ENCODE peak calls at places on chromosomes 7 and 10, in four cellular contexts. One of them, this sample, is unnamed.
A peak's percentile ranks its signal among the peaks of the same experiment; 100 is the strongest.

GRCh38 chr10:118840071-118840775 is 85.5 kb upstream of the CACUL1 start:
- DNase-seq in hepatocyte: no peak
- DNase-seq in OCI-LY7: no peak
- DNase-seq in HCT116: peak; percentile 95
- DNase-seq in this sample: peak; percentile 80

GRCh38 chr7:126791306-126791705 is 461.4 kb downstream of the GRM8 start:
- DNase-seq in hepatocyte: no peak
- DNase-seq in OCI-LY7: no peak
- DNase-seq in HCT116: no peak
- DNase-seq in this sample: peak; percentile 19

GRCh38 chr10:128727114-128727513 is 600.9 kb upstream of the MKI67 start:
- DNase-seq in hepatocyte: no peak
- DNase-seq in OCI-LY7: no peak
- DNase-seq in HCT116: no peak
- DNase-seq in this sample: no peak

GRCh38 chr7:96303686-96304443 is 18.0 kb downstream of the SLC25A13 start:
- DNase-seq in hepatocyte: no peak
- DNase-seq in OCI-LY7: no peak
- DNase-seq in HCT116: no peak
- DNase-seq in this sample: peak; percentile 77

GRCh38 chr10:47206449-47207279 is 93.3 kb upstream of the GDF10 start:
- DNase-seq in hepatocyte: no peak
- DNase-seq in OCI-LY7: no peak
- DNase-seq in HCT116: no peak
- DNase-seq in this sample: no peak

GRCh38 chr7:143988986-143989745 is 11.0 kb upstream of the OR6B1 start:
- DNase-seq in hepatocyte: no peak
- DNase-seq in OCI-LY7: no peak
- DNase-seq in HCT116: no peak
- DNase-seq in this sample: no peak

GRCh38 chr10:58412502-58412961 is 27.3 kb downstream of the TFAM start:
- DNase-seq in hepatocyte: no peak
- DNase-seq in OCI-LY7: no peak
- DNase-seq in HCT116: no peak
- DNase-seq in this sample: peak; percentile 58

GRCh38 chr7:138802706-138803105 is 4.7 kb upstream of the ATP6V0A4 start:
- DNase-seq in hepatocyte: no peak
- DNase-seq in OCI-LY7: no peak
- DNase-seq in HCT116: no peak
- DNase-seq in this sample: no peak

GRCh38 chr10:51074238-51075028 is at the start of gene PRKG1:
- DNase-seq in hepatocyte: peak; percentile 77
- DNase-seq in OCI-LY7: no peak
- DNase-seq in HCT116: no peak
- DNase-seq in this sample: peak; percentile 97

GRCh38 chr10:74388801-74389200 is 237.8 kb downstream of the ADK start:
- DNase-seq in hepatocyte: no peak
- DNase-seq in OCI-LY7: no peak
- DNase-seq in HCT116: no peak
- DNase-seq in this sample: no peak

GRCh38 chr7:78558571-78558970 is 760.0 kb downstream of the PHTF2 start:
- DNase-seq in hepatocyte: no peak
- DNase-seq in OCI-LY7: no peak
- DNase-seq in HCT116: no peak
- DNase-seq in this sample: no peak

GRCh38 chr7:5638994-5639393 is 142.5 kb downstream of the RNF216 start:
- DNase-seq in hepatocyte: no peak
- DNase-seq in OCI-LY7: no peak
- DNase-seq in HCT116: no peak
- DNase-seq in this sample: no peak

GRCh38 chr7:28155964-28156363 is 24.6 kb downstream of the JAZF1 start:
- DNase-seq in hepatocyte: no peak
- DNase-seq in OCI-LY7: no peak
- DNase-seq in HCT116: no peak
- DNase-seq in this sample: peak; percentile 78

GRCh38 chr10:105183506-105183905 is 542.4 kb downstream of the SORCS3 start:
- DNase-seq in hepatocyte: no peak
- DNase-seq in OCI-LY7: no peak
- DNase-seq in HCT116: no peak
- DNase-seq in this sample: no peak

GRCh38 chr10:55627526-55628170 is 733.4 kb downstream of the ZWINT start:
- DNase-seq in hepatocyte: peak; percentile 22
- DNase-seq in OCI-LY7: no peak
- DNase-seq in HCT116: no peak
- DNase-seq in this sample: no peak

GRCh38 chr7:90824386-90825307 is 228.5 kb downstream of the CDK14 start:
- DNase-seq in hepatocyte: no peak
- DNase-seq in OCI-LY7: no peak
- DNase-seq in HCT116: no peak
- DNase-seq in this sample: peak; percentile 97

GRCh38 chr10:30185916-30186315 is 126.5 kb upstream of the JCAD start:
- DNase-seq in hepatocyte: no peak
- DNase-seq in OCI-LY7: no peak
- DNase-seq in HCT116: no peak
- DNase-seq in this sample: peak; percentile 86

GRCh38 chr7:54839538-54840213 is 80.7 kb upstream of the SEC61G start:
- DNase-seq in hepatocyte: peak; percentile 30
- DNase-seq in OCI-LY7: no peak
- DNase-seq in HCT116: peak; percentile 51
- DNase-seq in this sample: peak; percentile 78

GRCh38 chr7:100157334-100158228 is 942 bp downstream of the TRAPPC14 start:
- DNase-seq in hepatocyte: peak; percentile 72
- DNase-seq in OCI-LY7: peak; percentile 45
- DNase-seq in HCT116: no peak
- DNase-seq in this sample: peak; percentile 67

GRCh38 chr10:122462533-122463465 is 1.4 kb downstream of the HTRA1 start:
- DNase-seq in hepatocyte: peak; percentile 27
- DNase-seq in OCI-LY7: no peak
- DNase-seq in HCT116: no peak
- DNase-seq in this sample: peak; percentile 19

GRCh38 chr10:124530215-124530665 is 68.6 kb downstream of the LHPP start:
- DNase-seq in hepatocyte: peak; percentile 90
- DNase-seq in OCI-LY7: peak; percentile 88
- DNase-seq in HCT116: peak; percentile 62
- DNase-seq in this sample: peak; percentile 80

GRCh38 chr10:14087585-14087984 is 243.1 kb downstream of the FRMD4A start:
- DNase-seq in hepatocyte: no peak
- DNase-seq in OCI-LY7: no peak
- DNase-seq in HCT116: no peak
- DNase-seq in this sample: no peak

GRCh38 chr7:75559355-75559986 is 67.4 kb downstream of the SPDYE5 start:
- DNase-seq in hepatocyte: no peak
- DNase-seq in OCI-LY7: no peak
- DNase-seq in HCT116: no peak
- DNase-seq in this sample: no peak

GRCh38 chr7:37987732-37988131 is 67.3 kb downstream of the EPDR1 start:
- DNase-seq in hepatocyte: peak; percentile 16
- DNase-seq in OCI-LY7: no peak
- DNase-seq in HCT116: no peak
- DNase-seq in this sample: peak; percentile 84

GRCh38 chr10:119401671-119402395 is 140.7 kb downstream of the RGS10 start:
- DNase-seq in hepatocyte: peak; percentile 64
- DNase-seq in OCI-LY7: no peak
- DNase-seq in HCT116: peak; percentile 53
- DNase-seq in this sample: peak; percentile 57

GRCh38 chr7:111744501-111745155 is 182.3 kb upstream of the IMMP2L start:
- DNase-seq in hepatocyte: no peak
- DNase-seq in OCI-LY7: no peak
- DNase-seq in HCT116: no peak
- DNase-seq in this sample: peak; percentile 11

GRCh38 chr10:101828734-101829551 is 10.7 kb upstream of the OGA start:
- DNase-seq in hepatocyte: no peak
- DNase-seq in OCI-LY7: no peak
- DNase-seq in HCT116: no peak
- DNase-seq in this sample: no peak

GRCh38 chr7:112204072-112204775 is 2.0 kb downstream of the DOCK4 start:
- DNase-seq in hepatocyte: no peak
- DNase-seq in OCI-LY7: no peak
- DNase-seq in HCT116: no peak
- DNase-seq in this sample: peak; percentile 19

GRCh38 chr10:5595591-5596590 is 70.5 kb downstream of the ASB13 start:
- DNase-seq in hepatocyte: no peak
- DNase-seq in OCI-LY7: no peak
- DNase-seq in HCT116: peak; percentile 21
- DNase-seq in this sample: peak; percentile 89

GRCh38 chr10:49359349-49360231 is 36.3 kb downstream of the DRGX start:
- DNase-seq in hepatocyte: no peak
- DNase-seq in OCI-LY7: no peak
- DNase-seq in HCT116: no peak
- DNase-seq in this sample: peak; percentile 44

GRCh38 chr7:99843808-99844207 is 16.0 kb downstream of the CYP3A43 start:
- DNase-seq in hepatocyte: no peak
- DNase-seq in OCI-LY7: no peak
- DNase-seq in HCT116: no peak
- DNase-seq in this sample: no peak

GRCh38 chr7:84425702-84426259 is 231.2 kb upstream of the SEMA3A start:
- DNase-seq in hepatocyte: no peak
- DNase-seq in OCI-LY7: no peak
- DNase-seq in HCT116: no peak
- DNase-seq in this sample: no peak
- TF ChIP-seq EZH2phosphoT487 in hepatocyte: no peak
- TF ChIP-seq EZH2phosphoT487 in OCI-LY7: no peak
- TF ChIP-seq EZH2phosphoT487 in HCT116: no peak
- TF ChIP-seq EZH2phosphoT487 in this sample: no peak

DNA sequence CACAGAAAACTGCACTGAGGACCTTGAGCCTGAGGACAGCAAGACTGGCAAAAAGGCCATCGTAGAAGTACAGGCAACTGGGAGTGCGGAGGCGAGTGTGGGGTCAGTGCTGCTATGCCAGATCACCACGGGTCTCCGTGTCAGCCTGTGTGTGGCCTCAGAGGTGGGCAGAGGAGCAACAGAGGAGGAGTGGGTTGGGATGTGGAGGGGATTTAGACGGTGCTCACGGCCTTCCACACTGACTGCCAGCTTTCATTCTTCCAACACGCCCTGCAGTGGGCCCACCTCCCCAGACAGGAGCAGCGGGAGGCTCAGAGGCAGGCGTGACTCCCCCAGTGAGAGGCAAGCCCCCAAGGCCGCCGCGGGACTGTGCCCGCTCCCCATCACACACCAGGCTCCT is 17.0 kb upstream of the ZMIZ1 start:
- DNase-seq in hepatocyte: no peak
- DNase-seq in OCI-LY7: no peak
- DNase-seq in HCT116: no peak
- DNase-seq in this sample: no peak
- TF ChIP-seq EZH2phosphoT487 in hepatocyte: no peak
- TF ChIP-seq EZH2phosphoT487 in OCI-LY7: no peak
- TF ChIP-seq EZH2phosphoT487 in HCT116: no peak
- TF ChIP-seq EZH2phosphoT487 in this sample: no peak

DNA sequence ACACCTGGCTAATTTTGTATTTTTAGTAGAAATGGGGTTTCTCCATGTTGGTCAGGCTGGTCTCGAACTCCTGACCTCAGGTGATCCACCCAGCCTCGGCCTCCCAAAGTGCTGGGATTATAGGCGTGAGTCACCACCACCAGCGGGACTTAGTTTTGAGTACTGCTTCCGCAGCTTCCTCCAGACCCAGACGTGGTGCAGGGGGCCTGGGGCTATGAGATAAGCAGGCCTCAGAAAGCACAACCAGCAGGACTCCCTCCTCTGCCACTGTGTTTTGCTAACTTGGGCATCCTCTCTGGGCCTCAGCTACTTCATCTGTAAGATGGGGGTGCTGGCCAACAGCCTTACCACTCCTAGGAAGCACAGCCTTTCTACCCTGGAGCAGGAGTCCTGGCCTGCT is 37.8 kb downstream of the GOLGA7B start:
- DNase-seq in hepatocyte: no peak
- DNase-seq in OCI-LY7: no peak
- DNase-seq in HCT116: no peak
- DNase-seq in this sample: peak; percentile 27
- TF ChIP-seq EZH2phosphoT487 in hepatocyte: no peak
- TF ChIP-seq EZH2phosphoT487 in OCI-LY7: no peak
- TF ChIP-seq EZH2phosphoT487 in HCT116: no peak
- TF ChIP-seq EZH2phosphoT487 in this sample: no peak

GRCh38 chr10:61157182-61157581 is 213.2 kb upstream of the RHOBTB1 start:
- DNase-seq in hepatocyte: no peak
- DNase-seq in OCI-LY7: no peak
- DNase-seq in HCT116: no peak
- DNase-seq in this sample: no peak
- TF ChIP-seq EZH2phosphoT487 in hepatocyte: no peak
- TF ChIP-seq EZH2phosphoT487 in OCI-LY7: no peak
- TF ChIP-seq EZH2phosphoT487 in HCT116: no peak
- TF ChIP-seq EZH2phosphoT487 in this sample: no peak

DNA sequence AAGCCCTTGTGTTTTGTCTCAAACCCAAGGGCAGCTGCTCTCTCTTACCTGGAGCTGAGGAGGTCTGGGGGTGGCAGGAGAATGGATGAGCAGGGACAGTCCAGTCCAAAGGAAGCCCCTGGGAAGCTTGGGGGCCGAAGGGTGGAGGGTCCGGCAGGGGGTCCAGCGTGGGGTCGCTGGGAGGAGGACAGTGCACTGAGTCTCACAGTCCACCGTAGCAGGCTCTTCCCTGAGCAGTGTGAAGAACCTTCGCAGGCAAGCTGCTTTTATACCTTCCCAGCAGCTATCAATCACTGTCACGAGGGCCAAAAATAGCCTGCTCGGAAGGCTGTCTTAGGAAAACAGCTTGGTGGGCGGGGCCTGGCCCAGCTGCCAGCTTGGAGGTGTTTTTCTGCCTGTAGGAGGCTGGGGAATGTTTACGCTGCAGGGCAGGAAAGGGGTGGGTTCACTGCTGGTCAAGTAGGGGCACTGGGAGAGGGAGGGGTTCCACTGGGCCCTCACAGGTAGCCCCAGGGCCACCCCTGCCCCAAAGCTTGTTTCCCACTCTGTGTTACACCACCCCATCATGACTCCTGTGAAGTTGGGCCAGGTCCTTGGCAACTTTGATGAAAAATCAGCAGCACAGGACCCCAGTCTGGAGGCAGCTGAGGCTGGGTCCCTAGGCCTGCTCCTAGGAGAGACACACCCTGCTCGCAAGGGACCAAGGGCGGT is at the start of gene DEPP1:
- DNase-seq in hepatocyte: peak; percentile 98
- DNase-seq in OCI-LY7: no peak
- DNase-seq in HCT116: peak; percentile 90
- DNase-seq in this sample: peak; percentile 98
- TF ChIP-seq EZH2phosphoT487 in hepatocyte: no peak
- TF ChIP-seq EZH2phosphoT487 in OCI-LY7: no peak
- TF ChIP-seq EZH2phosphoT487 in HCT116: no peak
- TF ChIP-seq EZH2phosphoT487 in this sample: no peak

DNA sequence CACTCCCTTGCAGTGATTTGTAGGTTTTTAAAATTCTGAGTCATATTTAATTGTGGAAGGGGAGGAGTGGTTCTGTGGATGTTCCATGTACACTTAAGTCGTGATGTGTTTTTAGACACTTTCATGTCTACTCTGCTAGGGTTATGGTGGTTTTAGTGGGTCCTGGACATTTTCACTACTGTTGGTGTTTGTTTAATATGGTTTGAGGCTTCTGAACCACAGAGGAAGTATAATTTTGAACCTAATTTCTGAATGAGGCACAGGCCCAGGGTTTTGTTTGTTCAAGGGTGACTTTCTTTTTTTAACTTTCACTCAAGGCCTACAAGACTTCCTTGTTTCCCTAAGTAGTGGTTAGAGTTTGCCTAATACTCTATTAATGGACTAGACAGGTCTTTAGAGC is 13.3 kb downstream of the SLC26A5 start:
- DNase-seq in hepatocyte: no peak
- DNase-seq in OCI-LY7: no peak
- DNase-seq in HCT116: no peak
- DNase-seq in this sample: peak; percentile 60
- TF ChIP-seq EZH2phosphoT487 in hepatocyte: no peak
- TF ChIP-seq EZH2phosphoT487 in OCI-LY7: no peak
- TF ChIP-seq EZH2phosphoT487 in HCT116: no peak
- TF ChIP-seq EZH2phosphoT487 in this sample: no peak